ENCODE peak calls at places on chromosomes 6 and 20, in five cellular contexts. R is neural progenitor cell, S is PC-3, D is fibroblast of lung, V is PC-9. T is an unnamed sample. For H3K4me1, the result is how much of the 10 kb centered on the place peaks cover.

GRCh38 chr6:144637535-144637934 is 352.4 kb downstream of the UTRN start:
- DNase-seq in V (no peak), R (no peak), S (no peak), D (no peak), T (no peak)

GRCh38 chr6:13229205-13230085 is 98.9 kb downstream of the TBC1D7 start:
- DNase-seq in S (peak), R (peak), V (peak), D (no peak), T (no peak)

GRCh38 chr20:42041000-42041565 is 422.9 kb upstream of the CHD6 start:
- DNase-seq in R (peak), V (no peak), S (no peak), D (no peak), T (no peak)

GRCh38 chr6:109001554-109001953 is 93.1 kb downstream of the SESN1 start:
- DNase-seq in D (no peak), V (no peak), S (no peak), R (no peak), T (no peak)

GRCh38 chr20:40711078-40711477 is 22.0 kb upstream of the MAFB start:
- DNase-seq in S (no peak), V (no peak), R (peak), D (no peak), T (no peak)

GRCh38 chr6:64013061-64013410 is 377.4 kb downstream of the PHF3 start:
- DNase-seq in R (no peak), D (no peak), V (no peak), S (no peak), T (no peak)

GRCh38 chr6:142871910-142872331 is 73.1 kb downstream of the HIVEP2 start:
- DNase-seq in S (peak), R (no peak), V (no peak), D (peak), T (peak)

GRCh38 chr20:3864518-3864917 is 17.9 kb downstream of the MAVS start:
- DNase-seq in D (no peak), V (no peak), S (no peak), R (no peak), T (no peak)

GRCh38 chr20:371755-372542 is 8.6 kb upstream of the TRIB3 start:
- DNase-seq in D (peak), R (no peak), S (peak), V (peak), T (peak)

GRCh38 chr6:84623956-84624680 is 140.3 kb downstream of the TBX18 start:
- DNase-seq in S (peak), V (peak), D (peak), R (no peak), T (peak)

GRCh38 chr20:52035977-52036376 is 155.6 kb downstream of the ZFP64 start:
- DNase-seq in D (no peak), R (no peak), S (no peak), V (no peak), T (no peak)

GRCh38 chr20:45206746-45207145 is at the start of gene SEMG1:
- DNase-seq in S (no peak), R (no peak), D (no peak), V (peak), T (no peak)

GRCh38 chr20:50855498-50856474 is 60.9 kb downstream of the BCAS4 start:
- DNase-seq in V (no peak), R (no peak), S (peak), D (peak), T (no peak)

GRCh38 chr6:110348956-110349565 is 9.1 kb downstream of the METTL24 start:
- DNase-seq in R (no peak), V (no peak), D (no peak), S (no peak), T (no peak)

GRCh38 chr6:71347119-71347518 is 58.5 kb downstream of the OGFRL1 start:
- DNase-seq in S (no peak), R (no peak), V (no peak), D (no peak), T (no peak)

GRCh38 chr6:21953831-21954801 is 342.7 kb downstream of the PRL start:
- DNase-seq in S (peak), D (peak), R (no peak), V (no peak), T (peak)

GRCh38 chr6:88823998-88824397 is 139.4 kb downstream of the RNGTT start:
- DNase-seq in V (peak), S (peak), D (peak), R (no peak), T (peak)

GRCh38 chr6:85163553-85163952 is 286.3 kb upstream of the NT5E start:
- DNase-seq in S (no peak), D (no peak), R (no peak), V (no peak), T (no peak)

GRCh38 chr20:44494266-44494665 is 18.6 kb downstream of the TTPAL start:
- DNase-seq in S (peak), R (no peak), D (peak), V (no peak), T (peak)

GRCh38 chr6:53579338-53579737 is 34.4 kb upstream of the GCLC start:
- DNase-seq in D (no peak), S (no peak), V (no peak), R (no peak), T (no peak)

GRCh38 chr6:52647199-52647598 is 23.7 kb upstream of the TMEM14A start:
- DNase-seq in S (peak), R (no peak), D (peak), V (no peak), T (no peak)

GRCh38 chr6:130282234-130282995 is 59.7 kb upstream of the SAMD3 start:
- DNase-seq in S (peak), V (no peak), D (peak), R (peak), T (peak)

GRCh38 chr20:35146299-35146921 is 726 bp downstream of the EDEM2 start:
- DNase-seq in D (no peak), S (peak), R (peak), V (peak), T (no peak)

GRCh38 chr6:80477591-80478370 is 371.3 kb downstream of the BCKDHB start:
- DNase-seq in D (peak), S (no peak), R (no peak), V (no peak), T (peak)

GRCh38 chr6:26215200-26216014 is 128.2 kb downstream of the HFE start:
- DNase-seq in V (no peak), D (peak), R (peak), S (peak), T (no peak)

GRCh38 chr6:136788069-136788902 is 4.0 kb downstream of the MAP3K5 start:
- DNase-seq in D (peak), V (peak), R (no peak), S (peak), T (peak)

GRCh38 chr6:110394409-110394808 is 21.0 kb downstream of the DDO start:
- DNase-seq in R (no peak), D (no peak), S (no peak), V (no peak), T (no peak)

GRCh38 chr20:44428174-44429016 is 47.3 kb upstream of the TTPAL start:
- DNase-seq in D (no peak), R (no peak), V (no peak), S (no peak), T (no peak)

GRCh38 chr6:110656492-110656891 is 158.8 kb downstream of the CDK19 start:
- DNase-seq in V (peak), S (peak), D (no peak), R (no peak), T (no peak)

GRCh38 chr6:142945446-142946180 is 637 bp upstream of the HIVEP2 start:
- DNase-seq in S (no peak), V (no peak), R (peak), D (no peak), T (no peak)

GRCh38 chr20:44074252-44075151 is 112.5 kb downstream of the JPH2 start:
- DNase-seq in R (no peak), V (peak), D (peak), S (peak), T (peak)

GRCh38 chr6:56374841-56375369 is 127.5 kb upstream of the COL21A1 start:
- DNase-seq in D (peak), R (no peak), S (no peak), V (no peak), T (peak)

GRCh38 chr6:159445351-159445750 is 247.7 kb downstream of the SOD2 start:
- DNase-seq in D (no peak), R (no peak), V (no peak), S (no peak), T (no peak)

GRCh38 chr6:141107562-141108160 is 1025.1 kb upstream of the GJE1 start:
- DNase-seq in R (no peak), S (peak), D (peak), V (peak), T (peak)

GRCh38 chr6:111566222-111566717 is 39.4 kb downstream of the TRAF3IP2 start:
- DNase-seq in R (no peak), D (no peak), V (no peak), S (no peak), T (no peak)

GRCh38 chr20:50110141-50111047 is 2.6 kb downstream of the UBE2V1 start:
- DNase-seq in S (peak), V (peak), D (peak), R (no peak), T (peak)

GRCh38 chr6:6700871-6701270 is 112.4 kb downstream of the LY86 start:
- DNase-seq in V (no peak), R (no peak), D (no peak), S (no peak), T (no peak)
- H3K4me2 ChIP-seq in V (no peak), R (no peak), D (no peak), S (no peak), T (no peak)

GRCh38 chr6:87155272-87155919 is at the start of gene ZNF292:
- DNase-seq in D (peak), V (peak), S (peak), R (peak), T (peak)
- H3K4me1 ChIP-seq in D (under half), V (under half), S (under half), R (under half), T (under half)

GRCh38 chr20:53613748-53614147 is 20.1 kb upstream of the ZNF217 start:
- DNase-seq in D (no peak), S (no peak), V (no peak), R (no peak), T (no peak)

GRCh38 chr20:53608071-53608455 is 14.4 kb upstream of the ZNF217 start:
- DNase-seq in R (no peak), S (no peak), V (no peak), D (no peak), T (no peak)

GRCh38 chr20:53609501-53610445 is 16.1 kb upstream of the ZNF217 start:
- DNase-seq in S (peak), D (peak), V (no peak), R (peak), T (peak)

GRCh38 chr20:53608456-53609413 is 15.1 kb upstream of the ZNF217 start:
- DNase-seq in V (no peak), D (no peak), R (no peak), S (no peak), T (no peak)

GRCh38 chr20:53611449-53611894 is 17.8 kb upstream of the ZNF217 start:
- DNase-seq in R (peak), S (peak), V (peak), D (peak), T (peak)
- H3K4me2 ChIP-seq in R (no peak), S (peak), V (peak), D (peak), T (peak)

GRCh38 chr20:32227744-32228688 is 20.3 kb downstream of the POFUT1 start:
- DNase-seq in S (no peak), V (no peak), D (no peak), R (no peak), T (no peak)

GRCh38 chr20:32227316-32227715 is 19.6 kb downstream of the POFUT1 start:
- DNase-seq in V (no peak), S (no peak), R (no peak), D (no peak), T (no peak)

GRCh38 chr20:32229351-32229750 is 21.7 kb downstream of the POFUT1 start:
- DNase-seq in S (no peak), D (no peak), R (no peak), V (no peak), T (no peak)

GRCh38 chr20:32224463-32224862 is 16.8 kb downstream of the POFUT1 start:
- DNase-seq in S (no peak), R (no peak), V (no peak), D (no peak), T (no peak)
- H3K4me1 ChIP-seq in S (under half), R (under half), V (under half), D (under half), T (under half)

DNA sequence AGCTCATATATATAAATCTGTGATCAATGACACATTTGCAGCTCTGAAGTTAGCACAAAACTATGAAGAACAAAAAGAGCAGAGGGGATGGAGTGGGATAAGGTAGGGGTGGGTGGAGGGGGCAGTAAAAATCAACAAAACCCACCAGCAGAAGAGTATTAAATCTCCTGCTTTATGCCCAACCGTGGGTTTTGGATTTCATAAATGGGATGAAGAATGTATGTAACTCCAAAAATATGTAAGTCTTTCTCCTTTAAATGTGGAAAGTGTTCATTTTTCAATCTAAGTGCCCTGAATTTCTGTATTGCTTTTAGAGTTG is 480.3 kb upstream of the MARCKS start:
- DNase-seq in R (no peak), S (no peak), V (no peak), D (no peak), T (no peak)
- H3K4me2 ChIP-seq in R (no peak), S (no peak), V (no peak), D (peak), T (peak)

GRCh38 chr20:33668791-33669155 is 2.0 kb downstream of the ACTL10 start:
- DNase-seq in R (no peak), S (no peak), V (no peak), D (no peak), T (no peak)

GRCh38 chr20:33669873-33670640 is 3.3 kb downstream of the ACTL10 start:
- DNase-seq in S (no peak), D (no peak), V (no peak), R (no peak), T (no peak)

GRCh38 chr20:33668087-33668790 is 1.5 kb downstream of the ACTL10 start:
- DNase-seq in V (no peak), R (peak), D (no peak), S (no peak), T (no peak)

GRCh38 chr20:33670715-33671499 is 3.3 kb downstream of the NECAB3 start:
- DNase-seq in S (no peak), V (no peak), D (no peak), R (no peak), T (no peak)

DNA sequence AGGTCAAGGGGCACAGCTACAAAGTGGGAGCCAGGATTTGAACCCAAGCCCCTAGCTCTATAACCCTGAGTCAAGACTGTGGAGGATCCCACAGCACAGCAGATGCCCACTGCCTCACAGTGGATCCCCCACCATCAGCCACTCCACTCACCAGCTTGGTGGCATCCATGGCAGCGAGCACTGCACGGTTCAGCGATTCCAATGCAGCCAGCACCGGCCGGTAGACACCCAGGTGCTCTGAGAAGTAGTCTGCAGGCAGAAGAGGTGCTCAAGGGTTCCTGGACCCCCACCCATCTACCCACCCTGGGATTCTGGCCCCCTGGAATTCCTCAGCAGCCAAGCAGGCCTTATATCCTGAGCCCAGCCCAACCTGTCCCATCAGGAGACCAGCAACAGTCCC is 2.5 kb downstream of the ACTL10 start:
- DNase-seq in S (no peak), V (no peak), R (no peak), D (no peak), T (no peak)
- H3K4me1 ChIP-seq in S (under half), V (under half), R (under half), D (under half), T (under half)

GRCh38 chr6:116008470-116009229 is 52.0 kb downstream of the FRK start:
- DNase-seq in R (no peak), D (peak), V (no peak), S (peak), T (peak)
- H3K4me2 ChIP-seq in R (no peak), D (peak), V (no peak), S (peak), T (peak)

GRCh38 chr20:37521091-37521771 is at the start of gene NNAT:
- DNase-seq in D (no peak), V (no peak), R (no peak), S (no peak), T (no peak)

GRCh38 chr20:37524859-37525708 is 2.6 kb downstream of the BLCAP start:
- DNase-seq in D (peak), S (peak), R (no peak), V (peak), T (peak)

GRCh38 chr20:37522258-37523011 is 1.4 kb downstream of the NNAT start:
- DNase-seq in R (no peak), S (no peak), D (peak), V (no peak), T (peak)

GRCh38 chr20:37524221-37524700 is 3.2 kb downstream of the NNAT start:
- DNase-seq in V (no peak), D (no peak), S (no peak), R (no peak), T (no peak)

DNA sequence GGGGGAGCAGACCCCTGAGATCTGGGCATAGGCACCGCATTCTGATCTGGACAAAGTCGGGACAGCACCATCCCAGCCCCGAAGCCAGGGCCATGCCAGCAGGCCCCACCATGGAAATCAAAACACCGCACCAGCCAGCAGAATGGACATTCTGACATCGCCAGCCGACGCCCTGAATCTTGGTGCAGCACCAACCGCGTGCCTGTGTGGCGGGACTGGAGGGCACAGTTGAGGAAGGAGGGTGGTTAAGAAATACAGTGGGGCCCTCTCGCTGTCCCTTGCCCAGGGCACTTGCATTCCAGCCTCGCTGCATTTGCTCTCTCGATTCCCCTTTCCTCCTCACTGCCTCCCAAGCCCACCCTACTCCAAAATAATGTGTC is 2.0 kb downstream of the NNAT start:
- DNase-seq in V (no peak), S (no peak), D (no peak), R (no peak), T (no peak)
- H3K4me1 ChIP-seq in V (under half), S (under half), D (under half), R (under half), T (under half)

GRCh38 chr6:45052325-45052724 is 275.8 kb upstream of the RUNX2 start:
- DNase-seq in S (peak), D (no peak), R (no peak), V (no peak), T (peak)
- H3K4me2 ChIP-seq in S (no peak), D (no peak), R (no peak), V (no peak), T (no peak)

T was measured in astrocyte.